ENCODE peak calls at places on chromosomes 4 and X, in five cellular contexts. One of them, this sample, is unnamed.

GRCh38 chrX:51420610-51421009 is 75.8 kb downstream of the NUDT11 start:
- DNase-seq in esophagus squamous epithelium: no peak
- DNase-seq in coronary artery: no peak
- DNase-seq in gastrocnemius medialis: no peak
- DNase-seq in aorta: no peak
- DNase-seq in this sample: peak; percentile 43

GRCh38 chr4:88320780-88321373 is 36.5 kb upstream of the PPM1K start:
- DNase-seq in esophagus squamous epithelium: peak; percentile 4
- DNase-seq in coronary artery: no peak
- DNase-seq in gastrocnemius medialis: no peak
- DNase-seq in aorta: peak; percentile 60
- DNase-seq in this sample: no peak

GRCh38 chr4:125283702-125284279 is 31.0 kb upstream of the FAT4 start:
- DNase-seq in esophagus squamous epithelium: no peak
- DNase-seq in coronary artery: no peak
- DNase-seq in gastrocnemius medialis: no peak
- DNase-seq in aorta: no peak
- DNase-seq in this sample: no peak

GRCh38 chrX:103211012-103211715 is 3.7 kb upstream of the BEX4 start:
- DNase-seq in esophagus squamous epithelium: no peak
- DNase-seq in coronary artery: no peak
- DNase-seq in gastrocnemius medialis: no peak
- DNase-seq in aorta: peak; percentile 52
- DNase-seq in this sample: no peak

GRCh38 chr4:57100979-57101629 is 9.1 kb downstream of the IGFBP7 start:
- DNase-seq in esophagus squamous epithelium: no peak
- DNase-seq in coronary artery: no peak
- DNase-seq in gastrocnemius medialis: no peak
- DNase-seq in aorta: no peak
- DNase-seq in this sample: no peak

GRCh38 chr4:139535228-139535851 is 20.7 kb downstream of the SETD7 start:
- DNase-seq in esophagus squamous epithelium: no peak
- DNase-seq in coronary artery: no peak
- DNase-seq in gastrocnemius medialis: no peak
- DNase-seq in aorta: no peak
- DNase-seq in this sample: no peak

GRCh38 chrX:108001218-108001814 is 19.1 kb upstream of the TEX13B start:
- DNase-seq in esophagus squamous epithelium: no peak
- DNase-seq in coronary artery: no peak
- DNase-seq in gastrocnemius medialis: peak; percentile 18
- DNase-seq in aorta: no peak
- DNase-seq in this sample: no peak

GRCh38 chr4:128354205-128354821 is 66.7 kb upstream of the PGRMC2 start:
- DNase-seq in esophagus squamous epithelium: no peak
- DNase-seq in coronary artery: no peak
- DNase-seq in gastrocnemius medialis: no peak
- DNase-seq in aorta: peak; percentile 49
- DNase-seq in this sample: no peak

GRCh38 chr4:20253799-20254409 is 2.2 kb downstream of the SLIT2 start:
- DNase-seq in esophagus squamous epithelium: no peak
- DNase-seq in coronary artery: peak; percentile 75
- DNase-seq in gastrocnemius medialis: peak; percentile 17
- DNase-seq in aorta: peak; percentile 66
- DNase-seq in this sample: no peak

GRCh38 chr4:108884596-108884995 is 121.7 kb upstream of the ETNPPL start:
- DNase-seq in esophagus squamous epithelium: no peak
- DNase-seq in coronary artery: no peak
- DNase-seq in gastrocnemius medialis: no peak
- DNase-seq in aorta: no peak
- DNase-seq in this sample: no peak

GRCh38 chr4:112410364-112410763 is 105.6 kb downstream of the NEUROG2 start:
- DNase-seq in esophagus squamous epithelium: no peak
- DNase-seq in coronary artery: no peak
- DNase-seq in gastrocnemius medialis: no peak
- DNase-seq in aorta: no peak
- DNase-seq in this sample: no peak

GRCh38 chr4:122744229-122744628 is 11.7 kb downstream of the BBS12 start:
- DNase-seq in esophagus squamous epithelium: no peak
- DNase-seq in coronary artery: no peak
- DNase-seq in gastrocnemius medialis: no peak
- DNase-seq in aorta: peak; percentile 36
- DNase-seq in this sample: no peak

GRCh38 chr4:1340181-1340747 is 6.7 kb upstream of the UVSSA start:
- DNase-seq in esophagus squamous epithelium: no peak
- DNase-seq in coronary artery: no peak
- DNase-seq in gastrocnemius medialis: no peak
- DNase-seq in aorta: no peak
- DNase-seq in this sample: no peak

GRCh38 chr4:102272318-102272717 is 73.0 kb downstream of the SLC39A8 start:
- DNase-seq in esophagus squamous epithelium: no peak
- DNase-seq in coronary artery: no peak
- DNase-seq in gastrocnemius medialis: no peak
- DNase-seq in aorta: no peak
- DNase-seq in this sample: no peak

GRCh38 chr4:170047774-170048354 is 21.7 kb upstream of the MFAP3L start:
- DNase-seq in esophagus squamous epithelium: no peak
- DNase-seq in coronary artery: no peak
- DNase-seq in gastrocnemius medialis: no peak
- DNase-seq in aorta: no peak
- DNase-seq in this sample: peak; percentile 26

GRCh38 chr4:113760852-113761681 is 471 bp downstream of the CAMK2D start:
- DNase-seq in esophagus squamous epithelium: peak; percentile 44
- DNase-seq in coronary artery: peak; percentile 87
- DNase-seq in gastrocnemius medialis: peak; percentile 79
- DNase-seq in aorta: peak; percentile 91
- DNase-seq in this sample: peak; percentile 57

GRCh38 chr4:55932489-55932888 is 16.3 kb upstream of the CEP135 start:
- DNase-seq in esophagus squamous epithelium: no peak
- DNase-seq in coronary artery: no peak
- DNase-seq in gastrocnemius medialis: no peak
- DNase-seq in aorta: no peak
- DNase-seq in this sample: no peak

GRCh38 chr4:186820371-186820990 is 96.8 kb upstream of the FAT1 start:
- DNase-seq in esophagus squamous epithelium: no peak
- DNase-seq in coronary artery: no peak
- DNase-seq in gastrocnemius medialis: no peak
- DNase-seq in aorta: peak; percentile 56
- DNase-seq in this sample: no peak

GRCh38 chr4:121168865-121169281 is 4.8 kb upstream of the TNIP3 start:
- DNase-seq in esophagus squamous epithelium: no peak
- DNase-seq in coronary artery: no peak
- DNase-seq in gastrocnemius medialis: no peak
- DNase-seq in aorta: no peak
- DNase-seq in this sample: no peak

GRCh38 chr4:34935739-34936138 is 1308.6 kb downstream of the ARAP2 start:
- DNase-seq in esophagus squamous epithelium: no peak
- DNase-seq in coronary artery: no peak
- DNase-seq in gastrocnemius medialis: no peak
- DNase-seq in aorta: no peak
- DNase-seq in this sample: no peak

GRCh38 chr4:61011051-61011450 is 189.1 kb upstream of the ADGRL3 start:
- DNase-seq in esophagus squamous epithelium: no peak
- DNase-seq in coronary artery: no peak
- DNase-seq in gastrocnemius medialis: no peak
- DNase-seq in aorta: no peak
- DNase-seq in this sample: no peak

GRCh38 chrX:83658731-83659130 is 150.6 kb downstream of the POU3F4 start:
- DNase-seq in esophagus squamous epithelium: no peak
- DNase-seq in coronary artery: no peak
- DNase-seq in gastrocnemius medialis: no peak
- DNase-seq in aorta: no peak
- DNase-seq in this sample: no peak

GRCh38 chrX:142156567-142156966 is 48.5 kb downstream of the MAGEC2 start:
- DNase-seq in esophagus squamous epithelium: no peak
- DNase-seq in coronary artery: no peak
- DNase-seq in gastrocnemius medialis: no peak
- DNase-seq in aorta: no peak
- DNase-seq in this sample: no peak

GRCh38 chr4:77104405-77105292 is 28.9 kb upstream of the CCNI start:
- DNase-seq in esophagus squamous epithelium: no peak
- DNase-seq in coronary artery: peak; percentile 86
- DNase-seq in gastrocnemius medialis: peak; percentile 61
- DNase-seq in aorta: peak; percentile 86
- DNase-seq in this sample: peak; percentile 55

GRCh38 chrX:139204903-139205667 is 325.5 kb upstream of the F9 start:
- DNase-seq in esophagus squamous epithelium: no peak
- DNase-seq in coronary artery: no peak
- DNase-seq in gastrocnemius medialis: peak; percentile 84
- DNase-seq in aorta: no peak
- DNase-seq in this sample: no peak
- H3K4me3 ChIP-seq in esophagus squamous epithelium: peak overlapping the region; percentile 51
- H3K4me3 ChIP-seq in coronary artery: peak overlapping the region; percentile 69
- H3K4me3 ChIP-seq in gastrocnemius medialis: peak overlapping the region; percentile 66
- H3K4me3 ChIP-seq in aorta: peak overlapping the region; percentile 40
- H3K4me3 ChIP-seq in this sample: peak overlapping the region; percentile 55

GRCh38 chr4:150938873-150939499 is 76.1 kb downstream of the LRBA start:
- DNase-seq in esophagus squamous epithelium: no peak
- DNase-seq in coronary artery: no peak
- DNase-seq in gastrocnemius medialis: no peak
- DNase-seq in aorta: no peak
- DNase-seq in this sample: no peak
- H3K27ac ChIP-seq in esophagus squamous epithelium: no peak overlapping the region
- H3K27ac ChIP-seq in coronary artery: no peak overlapping the region
- H3K27ac ChIP-seq in gastrocnemius medialis: no peak overlapping the region
- H3K27ac ChIP-seq in aorta: no peak overlapping the region
- H3K27ac ChIP-seq in this sample: no peak overlapping the region

GRCh38 chrX:45134303-45134702 is 66.4 kb downstream of the DIPK2B start:
- DNase-seq in esophagus squamous epithelium: no peak
- DNase-seq in coronary artery: no peak
- DNase-seq in gastrocnemius medialis: no peak
- DNase-seq in aorta: no peak
- DNase-seq in this sample: no peak
- H3K4me3 ChIP-seq in esophagus squamous epithelium: no peak overlapping the region
- H3K4me3 ChIP-seq in coronary artery: no peak overlapping the region
- H3K4me3 ChIP-seq in gastrocnemius medialis: no peak overlapping the region
- H3K4me3 ChIP-seq in aorta: no peak overlapping the region
- H3K4me3 ChIP-seq in this sample: no peak overlapping the region

GRCh38 chr4:8333726-8334460 is 64.3 kb downstream of the HTRA3 start:
- DNase-seq in esophagus squamous epithelium: no peak
- DNase-seq in coronary artery: no peak
- DNase-seq in gastrocnemius medialis: no peak
- DNase-seq in aorta: peak; percentile 9
- DNase-seq in this sample: no peak

GRCh38 chr4:8337083-8337482 is 67.5 kb downstream of the HTRA3 start:
- DNase-seq in esophagus squamous epithelium: no peak
- DNase-seq in coronary artery: no peak
- DNase-seq in gastrocnemius medialis: no peak
- DNase-seq in aorta: no peak
- DNase-seq in this sample: no peak

GRCh38 chr4:8334786-8335460 is 65.4 kb downstream of the HTRA3 start:
- DNase-seq in esophagus squamous epithelium: no peak
- DNase-seq in coronary artery: peak; percentile 58
- DNase-seq in gastrocnemius medialis: no peak
- DNase-seq in aorta: peak; percentile 16
- DNase-seq in this sample: no peak

GRCh38 chr4:8335848-8336247 is 66.3 kb downstream of the HTRA3 start:
- DNase-seq in esophagus squamous epithelium: no peak
- DNase-seq in coronary artery: no peak
- DNase-seq in gastrocnemius medialis: no peak
- DNase-seq in aorta: no peak
- DNase-seq in this sample: no peak

GRCh38 chr4:8336412-8337075 is 67.0 kb downstream of the HTRA3 start:
- DNase-seq in esophagus squamous epithelium: no peak
- DNase-seq in coronary artery: no peak
- DNase-seq in gastrocnemius medialis: no peak
- DNase-seq in aorta: no peak
- DNase-seq in this sample: no peak
- H3K27ac ChIP-seq in esophagus squamous epithelium: no peak overlapping the region
- H3K27ac ChIP-seq in coronary artery: no peak overlapping the region
- H3K27ac ChIP-seq in gastrocnemius medialis: no peak overlapping the region
- H3K27ac ChIP-seq in aorta: no peak overlapping the region
- H3K27ac ChIP-seq in this sample: no peak overlapping the region

DNA sequence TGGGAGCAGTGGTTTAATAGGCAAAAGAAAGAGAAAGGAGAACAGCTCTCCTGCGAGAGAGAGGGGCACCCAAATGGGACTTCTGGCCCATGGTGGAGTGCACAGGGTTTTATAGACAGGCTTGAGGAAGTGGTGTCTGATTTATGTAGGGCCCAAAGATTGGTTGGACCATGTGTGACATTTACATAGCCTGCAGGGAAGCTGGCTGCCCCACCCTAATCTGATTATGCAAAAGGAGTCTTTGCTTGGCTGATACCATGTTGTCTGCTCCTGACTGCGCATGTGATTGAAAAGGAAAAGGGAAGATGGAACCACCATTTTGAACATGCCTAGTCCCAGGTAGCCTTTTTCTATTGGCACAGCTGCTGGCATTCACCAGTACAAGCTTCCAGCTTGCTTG is 100.0 kb upstream of the DIPK2B start:
- DNase-seq in esophagus squamous epithelium: no peak
- DNase-seq in coronary artery: no peak
- DNase-seq in gastrocnemius medialis: no peak
- DNase-seq in aorta: no peak
- DNase-seq in this sample: no peak
- H3K4me3 ChIP-seq in esophagus squamous epithelium: no peak overlapping the region
- H3K4me3 ChIP-seq in coronary artery: no peak overlapping the region
- H3K4me3 ChIP-seq in gastrocnemius medialis: no peak overlapping the region
- H3K4me3 ChIP-seq in aorta: no peak overlapping the region
- H3K4me3 ChIP-seq in this sample: no peak overlapping the region

DNA sequence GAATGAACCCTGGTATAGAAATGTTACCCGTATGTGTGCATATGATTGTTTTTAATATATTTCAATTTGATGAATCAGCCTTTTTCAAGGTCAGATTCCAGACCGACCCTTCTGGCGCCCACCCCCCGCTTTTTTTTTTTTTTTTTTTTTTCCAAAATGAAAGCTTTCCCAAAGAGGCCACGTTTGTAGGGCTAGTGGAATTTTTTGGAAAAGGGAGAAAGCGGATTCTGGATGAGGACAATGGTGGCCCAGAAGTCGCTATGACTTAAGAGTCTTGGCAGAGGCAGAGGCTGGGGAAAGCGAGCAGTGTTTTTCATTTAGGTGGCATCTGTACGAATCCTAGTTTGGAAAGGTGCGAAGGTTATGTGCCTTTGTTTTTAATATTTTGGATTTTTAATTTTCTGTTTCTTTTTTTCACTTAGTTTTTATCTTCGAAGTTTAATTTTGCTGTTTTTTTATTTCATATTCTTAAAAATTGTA is 14.6 kb downstream of the NDUFB11 start:
- DNase-seq in esophagus squamous epithelium: no peak
- DNase-seq in coronary artery: no peak
- DNase-seq in gastrocnemius medialis: no peak
- DNase-seq in aorta: no peak
- DNase-seq in this sample: no peak
- H3K27ac ChIP-seq in esophagus squamous epithelium: peak overlapping the region; percentile 73
- H3K27ac ChIP-seq in coronary artery: peak overlapping the region; percentile 84
- H3K27ac ChIP-seq in gastrocnemius medialis: peak overlapping the region; percentile 87
- H3K27ac ChIP-seq in aorta: no peak overlapping the region
- H3K27ac ChIP-seq in this sample: peak overlapping the region; percentile 88

GRCh38 chr4:111267786-111268185 is 644.9 kb upstream of the PITX2 start:
- DNase-seq in esophagus squamous epithelium: no peak
- DNase-seq in coronary artery: no peak
- DNase-seq in gastrocnemius medialis: no peak
- DNase-seq in aorta: no peak
- DNase-seq in this sample: no peak
- H3K4me3 ChIP-seq in esophagus squamous epithelium: no peak overlapping the region
- H3K4me3 ChIP-seq in coronary artery: no peak overlapping the region
- H3K4me3 ChIP-seq in gastrocnemius medialis: no peak overlapping the region
- H3K4me3 ChIP-seq in aorta: no peak overlapping the region
- H3K4me3 ChIP-seq in this sample: no peak overlapping the region

GRCh38 chr4:171601091-171601490 is 212.1 kb upstream of the GALNTL6 start:
- DNase-seq in esophagus squamous epithelium: no peak
- DNase-seq in coronary artery: no peak
- DNase-seq in gastrocnemius medialis: no peak
- DNase-seq in aorta: no peak
- DNase-seq in this sample: no peak
- H3K27ac ChIP-seq in esophagus squamous epithelium: no peak overlapping the region
- H3K27ac ChIP-seq in coronary artery: no peak overlapping the region
- H3K27ac ChIP-seq in gastrocnemius medialis: no peak overlapping the region
- H3K27ac ChIP-seq in aorta: no peak overlapping the region
- H3K27ac ChIP-seq in this sample: no peak overlapping the region

This sample was measured in tibial nerve.